ENCODE peak calls at places on chromosomes 11 and 22, in five cellular contexts. L, Z, M, S and K are unnamed samples.

GRCh38 chr22:42444060-42444904 is 12.1 kb upstream of the NFAM1 start:
- DNase-seq in M (peak), Z (peak), S (peak), L (peak), K (peak)

GRCh38 chr11:83520849-83521248 is 234.7 kb upstream of the CCDC90B start:
- DNase-seq in L (no peak), Z (no peak), M (no peak), S (peak), K (no peak)

GRCh38 chr22:24465566-24465965 is 29.6 kb upstream of the UPB1 start:
- DNase-seq in Z (peak), S (peak), M (peak), L (no peak), K (peak)

GRCh38 chr22:45673482-45674175 is 2.0 kb downstream of the ATXN10 start:
- DNase-seq in S (no peak), Z (peak), M (no peak), L (no peak), K (peak)

GRCh38 chr22:40668611-40669390 is 10.5 kb upstream of the MCHR1 start:
- DNase-seq in M (peak), Z (peak), L (peak), S (peak), K (no peak)

GRCh38 chr11:114483929-114484328 is 44.7 kb downstream of the REXO2 start:
- DNase-seq in M (no peak), L (no peak), S (no peak), Z (no peak), K (no peak)

GRCh38 chr11:93198221-93198650 is 445 bp upstream of the SLC36A4 start:
- DNase-seq in Z (no peak), L (no peak), M (peak), S (no peak), K (no peak)

GRCh38 chr11:119359365-119360229 is 13.1 kb upstream of the MFRP start:
- DNase-seq in M (no peak), L (no peak), Z (no peak), S (no peak), K (no peak)

GRCh38 chr22:36386900-36387663 is 685 bp downstream of the MYH9 start:
- DNase-seq in L (no peak), M (peak), S (no peak), Z (peak), K (peak)

GRCh38 chr11:82858556-82859091 is 41.6 kb downstream of the PRCP start:
- DNase-seq in Z (no peak), S (no peak), L (no peak), M (peak), K (no peak)

GRCh38 chr11:18720811-18721575 is 5.0 kb downstream of the IGSF22 start:
- DNase-seq in M (peak), S (no peak), L (peak), Z (peak), K (no peak)

GRCh38 chr22:44664149-44664548 is 37.9 kb upstream of the PRR5 start:
- DNase-seq in L (no peak), M (peak), Z (no peak), S (no peak), K (peak)

GRCh38 chr11:92528051-92528450 is 303.4 kb downstream of the FAT3 start:
- DNase-seq in S (no peak), Z (no peak), M (no peak), L (no peak), K (no peak)

GRCh38 chr22:45629469-45630089 is 42.1 kb upstream of the ATXN10 start:
- DNase-seq in M (no peak), Z (no peak), L (no peak), S (peak), K (peak)

GRCh38 chr11:10604340-10604748 is 35.9 kb upstream of the LYVE1 start:
- DNase-seq in Z (no peak), L (no peak), M (peak), S (peak), K (peak)

GRCh38 chr11:77865805-77866204 is 44.9 kb downstream of the AAMDC start:
- DNase-seq in M (no peak), S (no peak), Z (no peak), L (no peak), K (no peak)

GRCh38 chr11:75346912-75347647 is 4.4 kb downstream of the ARRB1 start:
- DNase-seq in L (no peak), Z (no peak), M (peak), S (no peak), K (no peak)

GRCh38 chr11:18578975-18579598 is 9.4 kb downstream of the UEVLD start:
- DNase-seq in Z (peak), L (peak), S (peak), M (no peak), K (no peak)

GRCh38 chr11:48103621-48104561 is 112.7 kb upstream of the OR4B1 start:
- DNase-seq in M (no peak), Z (no peak), S (peak), L (no peak), K (no peak)

GRCh38 chr11:126400019-126400962 is 44.8 kb downstream of the ST3GAL4 start:
- DNase-seq in Z (no peak), L (no peak), M (no peak), S (no peak), K (no peak)

GRCh38 chr11:83865636-83866461 is 579.7 kb upstream of the CCDC90B start:
- DNase-seq in M (no peak), Z (no peak), S (no peak), L (no peak), K (no peak)

GRCh38 chr11:131693756-131694155 is 323.3 kb downstream of the NTM start:
- DNase-seq in Z (no peak), M (no peak), L (no peak), S (no peak), K (no peak)

GRCh38 chr11:35617687-35618496 is at the start of gene FJX1:
- DNase-seq in L (peak), M (peak), Z (peak), S (peak), K (peak)

GRCh38 chr11:65487467-65488272 is 11.2 kb upstream of the MALAT1 start:
- DNase-seq in S (peak), L (peak), Z (peak), M (peak), K (peak)

GRCh38 chr11:126282742-126283591 is at the start of gene TIRAP:
- DNase-seq in S (peak), M (peak), Z (peak), L (peak), K (peak)

GRCh38 chr11:86497310-86497709 is 122.6 kb downstream of the CCDC81 start:
- DNase-seq in S (no peak), M (no peak), L (no peak), Z (no peak), K (no peak)

GRCh38 chr22:47130883-47131610 is 368.6 kb downstream of the TBC1D22A start:
- DNase-seq in S (no peak), M (no peak), Z (no peak), L (no peak), K (peak)

GRCh38 chr11:130600616-130601015 is 152.2 kb downstream of the ADAMTS15 start:
- DNase-seq in Z (no peak), S (no peak), L (no peak), M (no peak), K (no peak)

GRCh38 chr11:128790200-128790599 is 76.9 kb downstream of the KCNJ1 start:
- DNase-seq in L (no peak), Z (no peak), M (peak), S (no peak), K (no peak)

GRCh38 chr11:66604161-66604560 is 11.2 kb downstream of the CCS start:
- DNase-seq in S (no peak), Z (peak), M (no peak), L (no peak), K (no peak)

GRCh38 chr11:91178366-91178765 is 955.5 kb upstream of the CHORDC1 start:
- DNase-seq in Z (no peak), S (no peak), L (no peak), M (no peak), K (no peak)

GRCh38 chr11:83835423-83835822 is 549.3 kb upstream of the CCDC90B start:
- DNase-seq in L (no peak), Z (no peak), M (no peak), S (no peak), K (no peak)

GRCh38 chr11:65435981-65436411 is 13.4 kb downstream of the NEAT1 start:
- DNase-seq in L (no peak), Z (peak), S (no peak), M (peak), K (no peak)

GRCh38 chr22:27641049-27641790 is 160.3 kb downstream of the MN1 start:
- DNase-seq in M (no peak), Z (no peak), S (no peak), L (no peak), K (no peak)

GRCh38 chr11:67311556-67312082 is 8.3 kb downstream of the SSH3 start:
- DNase-seq in S (no peak), Z (peak), M (no peak), L (no peak), K (no peak)

GRCh38 chr22:30802202-30803166 is 107.8 kb downstream of the OSBP2 start:
- DNase-seq in L (peak), M (peak), Z (peak), S (peak), K (peak)

GRCh38 chr22:42367980-42368378 is 64.2 kb downstream of the NFAM1 start:
- DNase-seq in Z (no peak), L (no peak), M (no peak), S (no peak), K (no peak)

GRCh38 chr22:19525666-19526065 is 1.5 kb upstream of the CLDN5 start:
- DNase-seq in Z (no peak), S (no peak), M (no peak), L (no peak), K (no peak)

GRCh38 chr22:17266261-17266971 is 47.2 kb upstream of the ADA2 start:
- DNase-seq in M (no peak), Z (no peak), L (no peak), S (no peak), K (peak)

GRCh38 chr11:57477507-57478189 is 17.3 kb downstream of the RTN4RL2 start:
- DNase-seq in Z (no peak), M (no peak), L (no peak), S (no peak), K (no peak)
- TF ChIP-seq MYC in Z (no peak), M (no peak), L (no peak), S (no peak), K (no peak)

GRCh38 chr11:12541588-12542151 is 132.6 kb upstream of the TEAD1 start:
- DNase-seq in Z (no peak), L (no peak), M (no peak), S (no peak), K (no peak)

GRCh38 chr11:12542186-12542935 is 131.9 kb upstream of the TEAD1 start:
- DNase-seq in S (no peak), Z (no peak), M (no peak), L (no peak), K (no peak)

GRCh38 chr11:12540075-12540685 is 134.0 kb upstream of the TEAD1 start:
- DNase-seq in Z (no peak), L (no peak), S (no peak), M (no peak), K (no peak)

GRCh38 chr11:12539570-12539969 is 134.7 kb upstream of the TEAD1 start:
- DNase-seq in M (peak), Z (no peak), L (no peak), S (no peak), K (no peak)

GRCh38 chr11:12540913-12541587 is 133.2 kb upstream of the TEAD1 start:
- DNase-seq in M (no peak), L (peak), S (no peak), Z (no peak), K (no peak)
- TF ChIP-seq CTCF in M (no peak), L (no peak), S (no peak), Z (no peak), K (no peak)

DNA sequence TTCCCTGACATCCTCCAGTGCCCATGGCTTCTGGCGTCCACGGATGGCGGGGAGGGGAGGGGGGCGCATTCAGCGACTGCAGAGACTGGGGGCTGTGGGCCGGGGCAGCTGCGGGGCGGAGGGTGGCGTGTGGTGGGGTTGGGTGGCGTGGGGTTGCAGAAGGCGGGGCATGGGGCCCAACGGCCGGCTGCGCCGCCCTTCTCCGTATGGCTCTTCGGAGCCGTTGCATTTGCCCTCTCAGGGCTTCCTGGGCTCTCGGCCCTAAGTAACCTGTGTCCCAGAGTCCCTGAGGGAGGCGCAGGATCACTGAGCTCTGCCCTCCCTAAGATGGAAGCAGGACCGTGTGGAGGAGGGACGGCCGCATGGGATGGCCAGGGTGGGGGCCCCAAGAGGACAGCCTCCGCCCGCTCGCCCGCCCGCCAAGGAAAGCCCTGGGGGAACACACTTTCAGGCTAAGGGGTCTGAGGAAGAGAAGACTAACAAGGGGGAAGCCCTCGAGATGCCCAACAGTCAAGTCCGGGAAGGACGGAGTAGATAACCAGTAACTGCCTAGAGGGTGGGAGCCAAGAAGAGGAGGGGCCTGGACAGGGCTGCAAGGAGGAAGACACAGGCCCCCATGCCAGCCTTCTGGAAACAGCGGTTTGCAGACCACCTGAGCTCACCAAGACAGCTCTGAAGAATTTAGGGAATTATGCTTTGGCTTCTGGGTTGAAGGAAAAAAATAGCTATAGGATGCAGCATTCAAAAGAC is 9.2 kb upstream of the AIFM3 start:
- DNase-seq in L (peak), M (no peak), Z (no peak), S (no peak), K (no peak)
- H3K4me3 ChIP-seq in L (peak), M (peak), Z (no peak), S (peak), K (no peak)

DNA sequence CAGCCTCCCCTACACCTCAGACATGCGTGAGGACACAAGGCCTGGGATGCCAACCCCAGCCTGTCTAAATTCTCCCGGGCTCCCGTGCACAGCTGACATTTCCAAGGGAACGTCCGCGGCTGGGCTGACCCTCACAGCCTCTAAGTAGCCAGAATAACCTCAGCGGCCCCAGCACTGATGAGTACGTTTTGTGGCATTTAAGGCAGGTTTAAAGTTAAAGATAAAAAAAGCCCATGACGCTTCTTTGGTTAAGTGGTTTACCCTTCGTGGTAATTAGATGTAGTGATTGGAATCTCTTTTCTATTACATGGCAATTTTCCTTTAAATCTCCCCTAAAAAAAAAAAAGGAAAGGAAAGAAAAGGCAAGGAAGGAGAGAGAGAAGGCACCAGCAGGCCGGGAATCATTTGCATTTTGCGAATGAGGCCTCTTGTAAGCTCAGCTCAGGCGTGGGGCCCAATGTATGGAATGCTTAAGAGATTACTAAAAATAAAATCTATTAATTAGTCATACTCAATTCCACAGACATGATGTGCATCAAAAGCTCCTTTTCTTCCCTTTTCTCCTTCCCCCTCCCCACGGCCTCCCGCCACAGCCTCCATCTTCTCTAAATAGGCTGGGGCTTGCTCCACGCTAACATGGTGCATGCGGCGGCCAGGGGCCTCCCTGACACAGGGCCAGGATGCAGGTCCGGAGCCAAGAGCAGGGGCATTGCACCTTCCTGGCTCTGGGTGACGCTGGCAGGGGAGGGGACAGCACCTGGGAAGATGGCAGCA is 44.1 kb downstream of the MACROD1 start:
- DNase-seq in Z (no peak), M (no peak), L (no peak), S (no peak), K (no peak)
- TF ChIP-seq MYC in Z (no peak), M (no peak), L (no peak), S (no peak), K (no peak)

GRCh38 chr11:58958500-58958899 is 19.2 kb downstream of the GLYATL1 start:
- DNase-seq in L (no peak), S (peak), Z (peak), M (peak), K (peak)

GRCh38 chr11:58963551-58964075 is 24.3 kb downstream of the GLYATL1 start:
- DNase-seq in S (no peak), M (no peak), Z (peak), L (no peak), K (peak)

DNA sequence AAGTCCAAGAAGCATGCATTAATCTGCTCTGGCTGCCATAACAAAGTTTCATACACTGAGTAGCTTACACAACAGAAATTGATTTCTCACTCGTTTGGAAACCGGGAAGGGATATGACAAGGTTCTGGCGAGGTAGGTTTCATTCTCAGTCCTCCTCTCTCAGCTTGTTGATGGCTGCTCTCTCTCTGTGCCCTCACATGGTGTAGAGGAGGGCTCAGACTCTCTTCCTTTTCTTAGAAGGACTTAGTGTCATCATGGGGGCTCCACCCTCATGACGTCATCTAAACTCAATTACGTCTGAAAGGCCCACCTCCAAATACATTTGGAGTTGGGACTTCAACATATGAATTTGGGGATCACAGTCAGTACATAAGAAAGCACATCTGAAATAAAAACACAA is 18.6 kb downstream of the GLYATL1 start:
- DNase-seq in M (no peak), S (no peak), Z (no peak), L (no peak), K (no peak)
- TF ChIP-seq CTCF in M (no peak), S (no peak), Z (no peak), L (no peak), K (no peak)

GRCh38 chr11:70167120-70167519 is 36.0 kb upstream of the FADD start:
- DNase-seq in L (no peak), S (no peak), M (no peak), Z (no peak), K (no peak)
- H3K4me3 ChIP-seq in L (no peak), S (no peak), M (no peak), Z (no peak), K (no peak)

GRCh38 chr22:49660794-49661781 is 166.6 kb downstream of the BRD1 start:
- DNase-seq in S (no peak), M (no peak), Z (no peak), L (no peak), K (no peak)
- TF ChIP-seq MYC in S (no peak), M (no peak), Z (no peak), L (no peak), K (no peak)

GRCh38 chr11:123139206-123139605 is 55.8 kb downstream of the CLMP start:
- DNase-seq in L (no peak), M (no peak), S (no peak), Z (no peak), K (peak)

GRCh38 chr11:123135863-123136446 is 59.1 kb downstream of the CLMP start:
- DNase-seq in Z (no peak), S (no peak), L (no peak), M (no peak), K (no peak)

GRCh38 chr11:123132881-123133280 is 62.2 kb downstream of the CLMP start:
- DNase-seq in S (no peak), Z (no peak), L (no peak), M (no peak), K (no peak)

GRCh38 chr11:123143476-123143875 is 51.6 kb downstream of the CLMP start:
- DNase-seq in M (no peak), Z (no peak), S (no peak), L (no peak), K (no peak)

DNA sequence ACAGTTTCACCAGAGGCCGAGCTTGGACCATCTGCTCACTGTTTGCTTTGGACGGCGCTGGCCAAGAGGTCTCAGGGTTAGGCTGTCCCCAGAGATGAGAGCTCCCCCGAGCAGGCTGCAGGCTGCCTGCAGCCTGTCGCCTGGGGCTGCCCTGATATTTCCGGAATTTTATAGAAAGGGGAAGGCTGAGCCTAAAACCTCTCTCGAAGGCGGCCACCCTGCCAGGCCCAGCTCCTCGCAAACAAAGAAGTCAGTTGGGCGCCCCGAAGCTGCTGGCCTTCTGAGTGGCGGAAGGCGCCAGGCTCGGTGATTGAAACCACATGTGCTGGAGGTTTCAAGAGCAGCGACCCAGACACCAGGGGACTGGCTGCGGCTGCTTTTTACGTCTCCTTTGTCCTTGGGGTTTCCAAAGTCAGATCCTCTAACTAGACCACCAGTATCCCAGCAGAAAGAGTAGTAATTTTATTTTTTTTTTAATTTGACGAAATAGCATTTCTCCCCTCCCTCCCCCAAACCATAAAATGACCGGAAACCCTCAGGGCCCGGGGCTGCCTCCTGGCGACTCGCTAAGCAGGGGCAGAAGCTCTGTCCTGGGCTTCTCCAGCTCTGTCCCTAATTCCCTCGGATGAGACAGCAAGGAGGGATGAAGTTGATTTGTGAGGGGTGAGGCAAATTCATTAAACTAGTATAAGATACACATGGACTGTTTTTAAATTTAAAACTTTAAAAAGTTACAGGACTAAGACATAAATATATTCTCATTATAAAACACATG is 57.4 kb downstream of the CLMP start:
- DNase-seq in Z (no peak), S (no peak), M (peak), L (no peak), K (peak)
- TF ChIP-seq CTCF in Z (no peak), S (no peak), M (no peak), L (no peak), K (no peak)